ENCODE peak calls at places on chromosomes 13 and 19, in ten cellular contexts. F is colonic mucosa, E is Peyer's patch, M is lung, D is right atrium auricular region, L is body of pancreas, T is cardiac muscle cell, S is adrenal gland, K is WERI-Rb-1, R is pancreas. U is an unnamed sample.

GRCh38 chr19:38202504-38202903 is 21.5 kb downstream of the DPF1 start:
- DNase-seq in F (no peak), E (no peak), M (no peak), D (no peak), L (no peak), T (no peak), S (no peak), K (no peak), R (no peak), U (no peak)

GRCh38 chr13:45299194-45299593 is 41.8 kb downstream of the TPT1 start:
- DNase-seq in F (no peak), E (no peak), M (no peak), D (no peak), L (no peak), T (no peak), S (no peak), K (no peak), R (no peak), U (no peak)

GRCh38 chr13:69857188-69857821 is 250.3 kb upstream of the ATXN8OS start:
- DNase-seq in F (no peak), E (no peak), M (no peak), D (no peak), L (no peak), T (peak; percentile 86), S (no peak), K (no peak), R (no peak), U (peak; percentile 73)

GRCh38 chr13:44249439-44249838 is 124.2 kb upstream of the SERP2 start:
- DNase-seq in F (peak; percentile 36), E (no peak), M (no peak), D (no peak), L (peak; percentile 56), T (no peak), S (no peak), K (no peak), R (peak; percentile 43), U (no peak)

GRCh38 chr19:8231073-8231604 is 22.0 kb downstream of the CERS4 start:
- DNase-seq in F (no peak), E (no peak), M (no peak), D (no peak), L (no peak), T (no peak), S (no peak), K (no peak), R (no peak), U (no peak)

GRCh38 chr19:35271546-35271945 is 2.8 kb downstream of the USF2 start:
- DNase-seq in F (no peak), E (no peak), M (no peak), D (no peak), L (no peak), T (no peak), S (no peak), K (no peak), R (no peak), U (no peak)

GRCh38 chr19:2455481-2456300 is 1.1 kb downstream of the LMNB2 start:
- DNase-seq in F (peak; percentile 59), E (peak; percentile 63), M (no peak), D (no peak), L (peak; percentile 44), T (no peak), S (no peak), K (peak; percentile 41), R (peak; percentile 38), U (no peak)

GRCh38 chr19:50639121-50640112 is at the start of gene SYT3:
- DNase-seq in F (no peak), E (peak; percentile 53), M (no peak), D (no peak), L (peak; percentile 65), T (peak; percentile 80), S (peak; percentile 30), K (peak; percentile 83), R (peak; percentile 26), U (no peak)

GRCh38 chr13:20170931-20171330 is 10.1 kb upstream of the GJA3 start:
- DNase-seq in F (no peak), E (no peak), M (no peak), D (no peak), L (no peak), T (no peak), S (no peak), K (no peak), R (no peak), U (no peak)

GRCh38 chr19:50902640-50903039 is 8.6 kb downstream of the KLK4 start:
- DNase-seq in F (no peak), E (no peak), M (no peak), D (no peak), L (no peak), T (no peak), S (no peak), K (no peak), R (no peak), U (no peak)

GRCh38 chr19:11384778-11385129 is 640 bp upstream of the EPOR start:
- DNase-seq in F (no peak), E (no peak), M (no peak), D (no peak), L (no peak), T (no peak), S (no peak), K (no peak), R (no peak), U (no peak)

GRCh38 chr19:50465000-50465399 is 11.3 kb upstream of the EMC10 start:
- DNase-seq in F (no peak), E (peak; percentile 59), M (no peak), D (no peak), L (no peak), T (no peak), S (no peak), K (no peak), R (no peak), U (no peak)

GRCh38 chr19:46860846-46861690 is at the start of gene ARHGAP35:
- DNase-seq in F (peak; percentile 51), E (peak; percentile 63), M (no peak), D (no peak), L (peak; percentile 34), T (no peak), S (peak; percentile 33), K (no peak), R (peak; percentile 36), U (peak; percentile 21)

DNA sequence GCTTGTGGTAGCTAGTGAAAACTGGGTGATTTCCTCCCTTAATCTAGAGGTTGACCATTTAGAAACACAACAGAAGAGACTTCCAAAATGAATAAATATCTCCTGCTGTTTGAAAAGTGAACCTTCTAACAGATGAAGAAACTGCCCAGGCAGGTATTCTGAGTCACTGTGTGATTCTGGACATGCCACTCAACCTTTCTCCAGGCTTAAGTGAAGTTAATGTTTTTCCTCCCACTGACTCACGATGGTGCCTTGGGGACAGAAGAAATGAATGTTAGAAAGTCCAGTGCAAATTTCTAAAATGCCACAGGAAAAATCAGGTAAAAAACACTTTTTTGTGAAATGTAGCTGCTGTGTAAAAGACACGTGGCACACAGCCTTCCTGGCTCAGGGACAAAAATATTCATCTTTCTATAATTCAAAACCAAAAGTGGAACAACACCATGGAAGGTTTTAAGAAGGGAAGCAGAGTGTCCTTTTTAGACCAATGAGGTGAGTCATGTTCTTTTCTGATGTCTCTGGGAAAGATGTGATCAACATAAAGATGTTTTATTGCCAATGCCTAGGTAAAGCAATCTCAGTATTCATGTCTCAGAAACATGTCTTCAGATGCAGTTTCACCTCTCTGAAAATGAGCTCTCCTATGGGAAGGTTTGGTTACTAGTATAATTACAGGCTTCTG is 9.1 kb downstream of the UBE2L5 start:
- DNase-seq in F (no peak), E (no peak), M (no peak), D (no peak), L (no peak), T (no peak), S (no peak), K (no peak), R (no peak), U (no peak)
- H3K27ac ChIP-seq in F (no peak overlapping the region), E (no peak overlapping the region), M (no peak overlapping the region), D (no peak overlapping the region), L (no peak overlapping the region), T (no peak overlapping the region), S (no peak overlapping the region), K (no peak overlapping the region), R (no peak overlapping the region), U (no peak overlapping the region)

GRCh38 chr19:20616071-20616470 is 45.3 kb downstream of the ZNF626 start:
- DNase-seq in F (no peak), E (no peak), M (no peak), D (no peak), L (peak; percentile 81), T (no peak), S (no peak), K (no peak), R (peak; percentile 29), U (no peak)
- H3K9me3 ChIP-seq in F (no peaks in the 10 kb centered on the region), E (no peaks in the 10 kb centered on the region), M (no peaks in the 10 kb centered on the region), D (peaks cover 26% of the 10 kb centered on the region), L (no peaks in the 10 kb centered on the region), T (no peaks in the 10 kb centered on the region), S (no peaks in the 10 kb centered on the region), K (no peaks in the 10 kb centered on the region), R (no peaks in the 10 kb centered on the region), U (no peaks in the 10 kb centered on the region)

DNA sequence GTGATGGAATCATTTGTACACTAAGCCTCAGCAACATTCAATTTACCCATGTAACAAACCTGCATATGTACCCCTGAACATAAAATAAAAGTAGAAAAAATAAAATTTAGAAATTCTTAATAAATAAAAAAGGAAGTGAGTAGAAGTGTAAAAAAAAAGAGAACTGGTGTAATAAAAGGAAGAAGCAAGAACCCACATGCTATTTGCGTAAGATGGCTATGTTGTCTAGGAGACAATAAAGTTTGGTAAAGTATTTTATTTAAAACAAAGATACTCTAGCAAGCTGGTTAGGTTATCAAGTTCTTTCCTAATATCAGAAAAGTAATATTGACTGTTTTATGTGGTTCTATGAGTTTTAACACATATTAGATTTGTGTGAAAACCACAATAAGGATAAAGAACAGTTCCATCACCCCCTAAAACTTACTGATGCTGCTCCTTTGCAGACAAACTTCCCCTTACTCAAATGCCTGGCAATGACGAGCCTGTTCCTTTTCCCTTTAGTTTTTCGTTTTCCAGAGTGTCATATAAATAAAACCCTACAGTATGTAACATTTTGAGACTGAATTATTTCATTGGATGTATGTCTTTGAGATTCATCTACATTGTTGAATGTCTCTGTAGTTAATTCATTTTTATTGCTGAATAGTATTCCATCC is 98.9 kb downstream of the TNFSF13B start:
- DNase-seq in F (no peak), E (no peak), M (no peak), D (no peak), L (no peak), T (no peak), S (no peak), K (no peak), R (no peak), U (no peak)
- H3K27ac ChIP-seq in F (no peak overlapping the region), E (no peak overlapping the region), M (no peak overlapping the region), D (no peak overlapping the region), L (no peak overlapping the region), T (no peak overlapping the region), S (peak overlapping the region; percentile 49), K (no peak overlapping the region), R (no peak overlapping the region), U (no peak overlapping the region)

DNA sequence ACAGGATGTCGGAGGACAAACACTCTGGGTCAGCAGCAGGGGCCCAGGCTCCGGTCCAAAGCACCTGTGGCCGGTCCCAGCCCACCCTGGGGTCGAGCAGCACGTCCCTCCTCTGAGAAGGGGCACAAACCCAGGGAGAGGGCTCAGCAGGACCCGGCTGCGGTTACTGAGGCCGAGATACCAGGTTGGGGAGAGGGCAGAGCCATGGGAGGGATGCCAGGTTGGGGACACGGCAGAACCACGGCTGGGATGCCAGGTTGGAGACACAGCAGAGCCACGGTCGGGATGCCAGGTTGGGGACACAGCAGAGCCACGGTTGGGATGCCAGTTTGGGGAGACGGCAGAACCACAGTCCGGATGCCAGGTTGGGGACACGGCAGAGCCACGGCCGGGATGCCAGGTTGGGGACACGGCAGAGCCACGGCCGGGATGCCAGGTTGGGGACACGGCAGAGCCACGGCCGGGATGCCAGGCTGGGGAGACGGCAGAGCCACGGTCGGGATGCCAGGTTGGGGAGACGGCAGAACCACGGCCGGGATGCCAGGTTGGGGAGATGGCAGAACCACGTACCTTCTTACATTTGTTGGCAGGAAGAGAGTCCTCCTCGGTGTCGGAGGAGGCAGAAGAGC is 18.5 kb downstream of the MIER2 start:
- DNase-seq in F (no peak), E (peak; percentile 39), M (no peak), D (no peak), L (no peak), T (no peak), S (no peak), K (no peak), R (no peak), U (no peak)
- H3K9me3 ChIP-seq in F (no peaks in the 10 kb centered on the region), E (no peaks in the 10 kb centered on the region), M (no peaks in the 10 kb centered on the region), D (no peaks in the 10 kb centered on the region), L (no peaks in the 10 kb centered on the region), T (no peaks in the 10 kb centered on the region), S (no peaks in the 10 kb centered on the region), K (peaks cover 8% of the 10 kb centered on the region), R (no peaks in the 10 kb centered on the region), U (no peaks in the 10 kb centered on the region)

U was measured in SJCRH30.